ENCODE peak calls at places on chromosomes 3 and 15, in four cellular contexts. G is activated T-helper 2 cell treated with anti-CD3 and anti-CD28 coated beads, Interferon-gamma antibody, Interleukin-2, Interleukin-4, amounts not matched to agents 10 μg/mL and 5 μg/mL and 100 μg/mL, durations not matched to agents 14 hours and 24 hours and 36 hours; J is EH; U is activated T-cell treated with anti-CD3 and anti-CD28 coated beads for 1 hour. X is an unnamed sample.

GRCh38 chr3:83514130-83514914 is 1444.5 kb upstream of the CADM2 start:
- DNase-seq in G (no peak), J (no peak), U (no peak), X (no peak)

GRCh38 chr15:69919816-69920215 is 177.9 kb downstream of the TLE3 start:
- DNase-seq in G (no peak), J (no peak), U (no peak), X (no peak)

GRCh38 chr3:32713181-32713580 is 28.2 kb downstream of the CNOT10 start:
- DNase-seq in G (no peak), J (no peak), U (no peak), X (no peak)

GRCh38 chr3:172138031-172138538 is 98.7 kb downstream of the FNDC3B start:
- DNase-seq in G (no peak), J (peak), U (no peak), X (no peak)

GRCh38 chr3:71724584-71725278 is 471 bp downstream of the EIF4E3 start:
- DNase-seq in G (peak), J (peak), U (peak), X (no peak)

GRCh38 chr15:32682569-32682968 is 35.2 kb upstream of the GREM1 start:
- DNase-seq in G (no peak), J (peak), U (no peak), X (no peak)

GRCh38 chr15:96314508-96314907 is 16.0 kb upstream of the NR2F2 start:
- DNase-seq in G (no peak), J (no peak), U (no peak), X (no peak)

GRCh38 chr15:68595260-68595564 is 16.4 kb downstream of the CORO2B start:
- DNase-seq in G (no peak), J (no peak), U (no peak), X (no peak)

GRCh38 chr15:60396964-60397771 is 618 bp downstream of the ANXA2 start:
- DNase-seq in G (peak), J (peak), U (peak), X (peak)

GRCh38 chr3:179961081-179962078 is 75.4 kb downstream of the PEX5L start:
- DNase-seq in G (no peak), J (no peak), U (no peak), X (no peak)

GRCh38 chr15:52137432-52138357 is 25.1 kb upstream of the BCL2L10 start:
- DNase-seq in G (no peak), J (no peak), U (no peak), X (no peak)

GRCh38 chr3:13219902-13220296 is 146.7 kb upstream of the IQSEC1 start:
- DNase-seq in G (no peak), J (no peak), U (no peak), X (no peak)

X was measured in naive thymus-derived CD8-positive, alpha-beta T cell.